ENCODE peak calls at places on chromosome 2, in six cellular contexts. L, X, U, F, T and V are unnamed samples.

GRCh38 chr2:9251154-9252001 is 44.8 kb downstream of the ASAP2 start:
- DNase-seq in L (no peak), X (no peak), U (no peak), F (no peak), T (no peak), V (no peak)

GRCh38 chr2:7572460-7572859 is 655.2 kb downstream of the RNF144A start:
- DNase-seq in L (no peak), X (no peak), U (no peak), F (no peak), T (no peak), V (no peak)

GRCh38 chr2:227888289-227888688 is 16.9 kb downstream of the DAW1 start:
- DNase-seq in L (no peak), X (no peak), U (no peak), F (no peak), T (no peak), V (no peak)

GRCh38 chr2:142670362-142670761 is 207.1 kb upstream of the KYNU start:
- DNase-seq in L (no peak), X (no peak), U (no peak), F (no peak), T (no peak), V (no peak)

GRCh38 chr2:98907966-98908905 is 27.8 kb downstream of the CRACDL start:
- DNase-seq in L (peak), X (no peak), U (no peak), F (no peak), T (no peak), V (no peak)

GRCh38 chr2:67388680-67389079 is 8.5 kb upstream of the ETAA1 start:
- DNase-seq in L (no peak), X (no peak), U (no peak), F (no peak), T (no peak), V (no peak)

GRCh38 chr2:98134138-98134537 is 47.2 kb downstream of the VWA3B start:
- DNase-seq in L (no peak), X (no peak), U (peak), F (peak), T (no peak), V (no peak)

GRCh38 chr2:234107861-234108260 is 57.4 kb downstream of the SPP2 start:
- DNase-seq in L (no peak), X (no peak), U (no peak), F (no peak), T (no peak), V (no peak)

GRCh38 chr2:23605236-23605635 is 220.3 kb downstream of the KLHL29 start:
- DNase-seq in L (no peak), X (no peak), U (no peak), F (no peak), T (no peak), V (no peak)

GRCh38 chr2:206984206-206984605 is 44.9 kb downstream of the CPO start:
- DNase-seq in L (no peak), X (no peak), U (peak), F (no peak), T (no peak), V (no peak)

GRCh38 chr2:133447303-133447702 is 121.0 kb downstream of the NCKAP5 start:
- DNase-seq in L (no peak), X (no peak), U (no peak), F (no peak), T (no peak), V (no peak)

GRCh38 chr2:168685619-168686453 is 116.6 kb upstream of the NOSTRIN start:
- DNase-seq in L (peak), X (peak), U (peak), F (no peak), T (no peak), V (no peak)

GRCh38 chr2:164737612-164738081 is 104.0 kb downstream of the COBLL1 start:
- DNase-seq in L (peak), X (peak), U (peak), F (no peak), T (peak), V (peak)

GRCh38 chr2:184336688-184337087 is 261.6 kb upstream of the ZNF804A start:
- DNase-seq in L (no peak), X (no peak), U (no peak), F (no peak), T (no peak), V (no peak)

GRCh38 chr2:29767606-29768335 is 153.6 kb downstream of the ALK start:
- DNase-seq in L (no peak), X (no peak), U (no peak), F (no peak), T (no peak), V (no peak)

GRCh38 chr2:85704800-85705679 is 10.9 kb downstream of the GNLY start:
- DNase-seq in L (no peak), X (no peak), U (peak), F (peak), T (no peak), V (no peak)

GRCh38 chr2:201621293-201621999 is 21.9 kb downstream of the TMEM237 start:
- DNase-seq in L (no peak), X (no peak), U (no peak), F (no peak), T (no peak), V (no peak)

GRCh38 chr2:107108556-107108955 is 222.6 kb upstream of the ST6GAL2 start:
- DNase-seq in L (no peak), X (no peak), U (no peak), F (no peak), T (no peak), V (no peak)

GRCh38 chr2:216057688-216058193 is 23.9 kb downstream of the PECR start:
- DNase-seq in L (no peak), X (no peak), U (peak), F (peak), T (no peak), V (no peak)

GRCh38 chr2:63594622-63595021 is 5.9 kb downstream of the MDH1 start:
- DNase-seq in L (no peak), X (no peak), U (no peak), F (no peak), T (no peak), V (peak)

GRCh38 chr2:33673937-33674336 is 74.8 kb upstream of the FAM98A start:
- DNase-seq in L (peak), X (no peak), U (no peak), F (no peak), T (no peak), V (no peak)

GRCh38 chr2:158797963-158798700 is 3.0 kb downstream of the DAPL1 start:
- DNase-seq in L (no peak), X (no peak), U (no peak), F (no peak), T (no peak), V (no peak)

GRCh38 chr2:8453904-8454302 is 228.0 kb upstream of the ID2 start:
- DNase-seq in L (no peak), X (no peak), U (no peak), F (no peak), T (no peak), V (no peak)

GRCh38 chr2:15701326-15701907 is 109.7 kb downstream of the DDX1 start:
- DNase-seq in L (no peak), X (no peak), U (no peak), F (no peak), T (no peak), V (no peak)

GRCh38 chr2:108858894-108859293 is 72.3 kb downstream of the CCDC138 start:
- DNase-seq in L (no peak), X (no peak), U (no peak), F (no peak), T (no peak), V (no peak)

GRCh38 chr2:108852375-108852774 is 65.8 kb downstream of the CCDC138 start:
- DNase-seq in L (no peak), X (no peak), U (no peak), F (no peak), T (no peak), V (no peak)

GRCh38 chr2:108853421-108853820 is 66.8 kb downstream of the CCDC138 start:
- DNase-seq in L (no peak), X (no peak), U (no peak), F (no peak), T (no peak), V (peak)

GRCh38 chr2:108854484-108854883 is 67.9 kb downstream of the CCDC138 start:
- DNase-seq in L (no peak), X (no peak), U (no peak), F (no peak), T (no peak), V (no peak)

DNA sequence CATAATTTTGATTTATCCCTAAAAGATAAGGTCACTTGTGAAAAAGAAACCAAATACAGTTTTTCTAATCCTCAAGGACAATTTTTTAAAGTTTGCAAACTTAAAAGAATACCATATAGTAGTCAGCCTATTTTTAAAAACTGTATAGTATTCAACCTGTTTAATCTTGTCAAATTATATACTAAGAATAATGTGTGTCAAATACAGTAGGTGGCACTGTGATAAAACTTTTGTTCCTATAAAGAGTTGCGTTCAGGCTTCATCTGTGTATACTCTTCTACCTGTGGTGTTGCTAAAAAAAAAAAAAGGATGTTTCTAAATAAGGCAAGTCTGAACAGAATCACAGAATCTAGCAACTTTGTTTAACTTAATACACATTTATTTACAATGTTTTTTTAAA is 68.6 kb downstream of the CCDC138 start:
- DNase-seq in L (no peak), X (no peak), U (no peak), F (no peak), T (no peak), V (peak)
- TF ChIP-seq GABPA in L (no peak), X (no peak), U (no peak), F (no peak), T (no peak), V (no peak)

GRCh38 chr2:20962939-20963543 is 80.8 kb downstream of the APOB start:
- DNase-seq in L (peak), X (peak), U (peak), F (no peak), T (peak), V (peak)
- TF ChIP-seq GABPA in L (no peak), X (no peak), U (no peak), F (no peak), T (no peak), V (no peak)

DNA sequence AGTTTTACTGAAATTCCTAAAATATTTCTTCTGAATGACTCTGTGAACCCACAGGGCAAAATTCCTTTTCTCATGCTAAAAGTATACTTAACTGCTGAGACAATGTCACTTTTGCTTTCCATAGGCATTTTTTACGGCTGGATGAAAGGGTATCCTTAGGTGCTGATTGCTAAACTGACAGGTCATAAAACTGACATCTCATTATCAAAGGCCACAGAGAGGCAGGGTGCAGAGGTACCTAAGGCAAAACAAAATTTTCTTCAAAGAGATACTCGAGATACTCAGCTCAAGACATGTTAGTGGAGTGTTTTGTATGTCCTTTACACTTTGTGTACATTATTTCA is 62.0 kb upstream of the WDR75 start:
- DNase-seq in L (no peak), X (no peak), U (no peak), F (no peak), T (peak), V (no peak)
- TF ChIP-seq GABPA in L (no peak), X (no peak), U (no peak), F (no peak), T (no peak), V (no peak)

GRCh38 chr2:239630618-239631286 is 229.9 kb upstream of the HDAC4 start:
- DNase-seq in L (no peak), X (no peak), U (no peak), F (no peak), T (no peak), V (no peak)
- TF ChIP-seq GABPA in L (no peak), X (no peak), U (no peak), F (no peak), T (no peak), V (no peak)